ENCODE peak calls at places on chromosome 21, in five cellular contexts. Z is neural progenitor cell, V is cardiac fibroblast, P is PC-9, K is tibial artery. S is an unnamed sample.

GRCh38 chr21:44377922-44378645 is 24.7 kb downstream of the TRPM2 start:
- DNase-seq in K (peak; percentile 44), P (no peak), Z (no peak), V (no peak), S (no peak)

GRCh38 chr21:38645282-38645681 is 147.0 kb upstream of the ERG start:
- DNase-seq in K (no peak), V (peak; percentile 32), Z (no peak), P (no peak), S (no peak)

GRCh38 chr21:18986197-18986596 is 582.6 kb upstream of the TMPRSS15 start:
- DNase-seq in K (no peak), P (no peak), V (no peak), Z (no peak), S (no peak)

GRCh38 chr21:43957629-43958362 is 54.3 kb upstream of the TRAPPC10 start:
- DNase-seq in P (no peak), V (no peak), Z (no peak), K (no peak), S (peak; percentile 81)

GRCh38 chr21:28215214-28215954 is 777.3 kb downstream of the LTN1 start:
- DNase-seq in V (peak; percentile 91), P (no peak), Z (no peak), K (no peak), S (no peak)

GRCh38 chr21:38839683-38840286 is 34.1 kb downstream of the ETS2 start:
- DNase-seq in Z (no peak), P (peak; percentile 90), K (no peak), V (peak; percentile 93), S (no peak)

GRCh38 chr21:38244885-38245869 is 11.6 kb upstream of the KCNJ15 start:
- DNase-seq in P (no peak), K (no peak), Z (no peak), V (peak; percentile 89), S (peak; percentile 89)

GRCh38 chr21:29737188-29737587 is 202.6 kb downstream of the GRIK1 start:
- DNase-seq in P (no peak), V (no peak), K (no peak), Z (no peak), S (no peak)

GRCh38 chr21:30340714-30341573 is 3.5 kb upstream of the KRTAP27-1 start:
- DNase-seq in K (no peak), V (peak; percentile 63), Z (peak; percentile 52), P (no peak), S (peak; percentile 29)

GRCh38 chr21:37367758-37368535 is 1.4 kb downstream of the DYRK1A start:
- DNase-seq in K (peak; percentile 77), P (peak; percentile 54), V (peak; percentile 59), Z (peak; percentile 44), S (peak; percentile 85)

GRCh38 chr21:17738171-17738953 is 80.8 kb downstream of the C21orf91 start:
- DNase-seq in P (no peak), V (no peak), Z (peak; percentile 4), K (no peak), S (no peak)

GRCh38 chr21:26795866-26796329 is 49.3 kb downstream of the ADAMTS1 start:
- DNase-seq in V (peak; percentile 99), Z (peak; percentile 14), P (no peak), K (peak; percentile 80), S (no peak)

GRCh38 chr21:26394341-26394740 is 178.7 kb downstream of the CYYR1 start:
- DNase-seq in P (no peak), Z (no peak), V (no peak), K (no peak), S (no peak)

GRCh38 chr21:18959817-18960216 is 556.2 kb upstream of the TMPRSS15 start:
- DNase-seq in V (no peak), P (no peak), K (no peak), Z (no peak), S (no peak)

GRCh38 chr21:33219961-33220360 is 9.8 kb upstream of the IFNAR2 start:
- DNase-seq in P (no peak), K (no peak), V (no peak), Z (no peak), S (no peak)

GRCh38 chr21:44079846-44080245 is 27.4 kb upstream of the PWP2 start:
- DNase-seq in P (no peak), Z (no peak), V (no peak), K (no peak), S (no peak)

GRCh38 chr21:36337099-36337509 is 17.1 kb downstream of the MORC3 start:
- DNase-seq in K (no peak), Z (no peak), V (peak; percentile 60), P (no peak), S (no peak)

GRCh38 chr21:38683222-38683621 is 122.5 kb upstream of the ETS2 start:
- DNase-seq in V (peak; percentile 27), K (no peak), Z (no peak), P (no peak), S (no peak)

GRCh38 chr21:38768385-38769071 is 37.2 kb upstream of the ETS2 start:
- DNase-seq in P (no peak), K (no peak), Z (no peak), V (peak; percentile 85), S (peak; percentile 38)

GRCh38 chr21:37574751-37575150 is 208.2 kb downstream of the DYRK1A start:
- DNase-seq in P (no peak), Z (no peak), K (no peak), V (no peak), S (no peak)

GRCh38 chr21:37670883-37671282 is 245.4 kb downstream of the KCNJ6 start:
- DNase-seq in Z (no peak), K (no peak), V (peak; percentile 82), P (peak; percentile 83), S (no peak)

GRCh38 chr21:34298797-34299539 is 64.8 kb upstream of the KCNE2 start:
- DNase-seq in V (no peak), Z (no peak), P (no peak), K (no peak), S (no peak)
- TF ChIP-seq CTCF in V (no peak), Z (no peak), P (no peak), K (no peak), S (no peak)

GRCh38 chr21:42101246-42101645 is 30.1 kb downstream of the UMODL1 start:
- DNase-seq in K (no peak), Z (no peak), P (no peak), V (no peak), S (no peak)

GRCh38 chr21:42102946-42103345 is 31.8 kb downstream of the UMODL1 start:
- DNase-seq in Z (no peak), V (no peak), P (no peak), K (no peak), S (no peak)

GRCh38 chr21:42102516-42102915 is 31.4 kb downstream of the UMODL1 start:
- DNase-seq in P (no peak), K (no peak), V (no peak), Z (no peak), S (no peak)

GRCh38 chr21:42103843-42104242 is 32.7 kb downstream of the UMODL1 start:
- DNase-seq in P (no peak), K (no peak), V (no peak), Z (no peak), S (no peak)

DNA sequence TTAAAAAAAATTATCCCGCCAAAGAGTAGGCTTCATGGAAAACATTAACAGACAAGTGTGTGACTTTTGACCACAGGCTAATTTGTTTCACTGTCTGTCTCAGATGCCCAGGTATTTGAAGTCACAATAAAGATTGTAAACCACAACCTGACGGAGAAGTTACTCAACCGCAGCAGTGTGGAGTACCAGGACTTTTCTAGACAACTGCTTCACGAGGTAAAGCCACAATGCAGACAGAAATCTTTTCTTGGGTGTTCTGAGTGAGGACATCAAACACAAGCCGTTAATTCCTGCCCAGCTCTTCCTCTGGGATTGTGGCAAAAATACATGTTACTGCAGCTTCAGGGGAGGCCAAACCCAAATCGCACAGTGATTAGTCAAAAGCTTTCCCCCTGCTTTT is 30.9 kb downstream of the UMODL1 start:
- DNase-seq in K (no peak), Z (no peak), V (no peak), P (no peak), S (no peak)
- H3K4me3 ChIP-seq in K (no peak overlapping the region), Z (no peak overlapping the region), V (no peak overlapping the region), P (no peak overlapping the region), S (no peak overlapping the region)

GRCh38 chr21:45979651-45980050 is 1.9 kb upstream of the COL6A1 start:
- DNase-seq in V (no peak), Z (no peak), K (no peak), P (no peak), S (no peak)

GRCh38 chr21:45976666-45977335 is 4.8 kb upstream of the COL6A1 start:
- DNase-seq in V (no peak), P (no peak), K (no peak), Z (no peak), S (no peak)

GRCh38 chr21:45979141-45979631 is 2.4 kb upstream of the COL6A1 start:
- DNase-seq in P (no peak), V (no peak), K (peak; percentile 71), Z (no peak), S (no peak)

GRCh38 chr21:45975017-45975595 is 6.5 kb upstream of the COL6A1 start:
- DNase-seq in V (peak; percentile 52), Z (peak; percentile 56), K (peak; percentile 85), P (no peak), S (no peak)

GRCh38 chr21:45977396-45977795 is 4.2 kb upstream of the COL6A1 start:
- DNase-seq in V (no peak), P (no peak), K (peak; percentile 67), Z (no peak), S (no peak)
- TF ChIP-seq CTCF in V (no peak), P (no peak), K (no peak), Z (no peak), S (no peak)

GRCh38 chr21:42654913-42655796 is 1.7 kb downstream of the PDE9A start:
- DNase-seq in V (no peak), Z (no peak), P (no peak), K (no peak), S (no peak)
- H3K4me3 ChIP-seq in V (no peak overlapping the region), Z (peak overlapping the region; percentile 96), P (peak overlapping the region; percentile 73), K (no peak overlapping the region), S (no peak overlapping the region)

GRCh38 chr21:31538821-31539220 is 120.7 kb upstream of the SOD1 start:
- DNase-seq in V (no peak), K (no peak), Z (no peak), P (no peak), S (no peak)

GRCh38 chr21:31536138-31536537 is 123.4 kb upstream of the SOD1 start:
- DNase-seq in P (no peak), Z (no peak), V (no peak), K (no peak), S (no peak)

GRCh38 chr21:31543191-31543590 is 116.3 kb upstream of the SOD1 start:
- DNase-seq in V (peak; percentile 38), Z (no peak), K (no peak), P (no peak), S (no peak)

GRCh38 chr21:31537872-31538576 is 121.5 kb upstream of the SOD1 start:
- DNase-seq in P (no peak), V (no peak), Z (peak; percentile 44), K (no peak), S (no peak)
- TF ChIP-seq CTCF in P (no peak), V (no peak), Z (peak; percentile 69), K (no peak), S (peak; percentile 5)

DNA sequence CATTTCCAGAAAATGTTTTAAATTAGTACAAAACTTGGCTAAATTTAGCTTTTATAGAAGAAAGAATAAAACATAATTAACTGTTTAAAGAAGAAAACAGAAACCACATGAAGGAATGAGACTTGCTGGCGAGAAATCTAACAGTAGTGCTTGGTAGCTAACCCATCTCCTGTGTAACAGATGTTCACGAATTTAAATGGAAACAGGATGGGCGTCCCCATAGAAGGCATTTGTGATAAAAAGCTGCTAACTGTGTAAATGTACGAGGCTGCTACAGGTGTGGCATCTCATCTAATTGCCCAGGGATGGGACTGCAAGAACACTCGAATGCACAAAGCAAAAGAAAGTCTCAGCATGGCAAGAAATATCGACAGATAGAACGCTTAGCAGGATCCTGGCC is 112.8 kb downstream of the RUNX1 start:
- DNase-seq in P (no peak), K (no peak), V (no peak), Z (no peak), S (no peak)
- H3K4me3 ChIP-seq in P (no peak overlapping the region), K (no peak overlapping the region), V (no peak overlapping the region), Z (no peak overlapping the region), S (no peak overlapping the region)

GRCh38 chr21:14762309-14762708 is 216.2 kb upstream of the SAMSN1 start:
- DNase-seq in V (no peak), K (no peak), P (no peak), Z (no peak), S (no peak)
- TF ChIP-seq CTCF in V (no peak), K (no peak), P (no peak), Z (no peak), S (no peak)